ENCODE peak calls at places on chromosomes 6 and 20, in five cellular contexts. C is GM23338, H is endothelial cell of umbilical vein, N is hepatocyte, Y is neural progenitor cell. R is an unnamed sample. For H3K4me1 and H3K36me3, the result is how much of the 10 kb centered on the place peaks cover.

GRCh38 chr6:138662474-138662873 is 111.1 kb upstream of the CCDC28A start:
- DNase-seq in C (no peak), H (no peak), N (no peak), Y (no peak), R (no peak)

GRCh38 chr6:52306972-52307849 is 22.7 kb upstream of the MCM3 start:
- DNase-seq in C (peak), H (no peak), N (peak), Y (no peak), R (no peak)

GRCh38 chr20:38764563-38765355 is 16.5 kb downstream of the ACTR5 start:
- DNase-seq in C (no peak), H (peak), N (peak), Y (no peak), R (no peak)

GRCh38 chr20:47272893-47273590 is 83.5 kb downstream of the ZMYND8 start:
- DNase-seq in C (peak), H (peak), N (peak), Y (peak), R (peak)

GRCh38 chr20:64106435-64106961 is 867 bp downstream of the NPBWR2 start:
- DNase-seq in C (peak), H (no peak), N (no peak), Y (no peak), R (no peak)

GRCh38 chr6:18742406-18742805 is 355.3 kb downstream of the RNF144B start:
- DNase-seq in C (no peak), H (no peak), N (no peak), Y (no peak), R (no peak)

GRCh38 chr6:24430086-24430485 is 27.4 kb downstream of the MRS2 start:
- DNase-seq in C (no peak), H (no peak), N (no peak), Y (no peak), R (no peak)

GRCh38 chr6:127031511-127031910 is 87.0 kb upstream of the RSPO3 start:
- DNase-seq in C (no peak), H (no peak), N (no peak), Y (no peak), R (no peak)

GRCh38 chr20:33178726-33179125 is 10.8 kb downstream of the BPIFA2 start:
- DNase-seq in C (peak), H (no peak), N (peak), Y (peak), R (no peak)

GRCh38 chr6:135314543-135314942 is 133.4 kb downstream of the MYB start:
- DNase-seq in C (peak), H (no peak), N (no peak), Y (no peak), R (no peak)

GRCh38 chr6:105326216-105326615 is 76.7 kb downstream of the PREP start:
- DNase-seq in C (no peak), H (peak), N (no peak), Y (no peak), R (no peak)

GRCh38 chr6:30283761-30284160 is 43.0 kb upstream of the TRIM39 start:
- DNase-seq in C (peak), H (no peak), N (no peak), Y (no peak), R (no peak)

GRCh38 chr6:35154262-35154661 is 13.1 kb upstream of the TCP11 start:
- DNase-seq in C (no peak), H (no peak), N (no peak), Y (no peak), R (no peak)

GRCh38 chr6:17103715-17104114 is 1.9 kb downstream of the STMND1 start:
- DNase-seq in C (peak), H (no peak), N (no peak), Y (no peak), R (no peak)

GRCh38 chr6:39932386-39932785 is 1.9 kb downstream of the MOCS1 start:
- DNase-seq in C (no peak), H (no peak), N (no peak), Y (no peak), R (no peak)

GRCh38 chr6:52157301-52157930 is 28.8 kb upstream of the IL17A start:
- DNase-seq in C (no peak), H (peak), N (no peak), Y (no peak), R (no peak)

GRCh38 chr20:36313476-36313875 is 7.3 kb downstream of the DLGAP4 start:
- DNase-seq in C (no peak), H (no peak), N (no peak), Y (no peak), R (no peak)

GRCh38 chr20:14538433-14538832 is 201.0 kb upstream of the FLRT3 start:
- DNase-seq in C (no peak), H (no peak), N (no peak), Y (no peak), R (no peak)

GRCh38 chr20:36848078-36848660 is 27.8 kb upstream of the TLDC2 start:
- DNase-seq in C (no peak), H (peak), N (peak), Y (no peak), R (no peak)

GRCh38 chr6:167861424-167861823 is 34.7 kb downstream of the AFDN start:
- DNase-seq in C (no peak), H (no peak), N (no peak), Y (no peak), R (no peak)

GRCh38 chr6:160973311-160973710 is 18.3 kb upstream of the MAP3K4 start:
- DNase-seq in C (no peak), H (no peak), N (peak), Y (no peak), R (no peak)

GRCh38 chr6:124319410-124319809 is 515.7 kb downstream of the NKAIN2 start:
- DNase-seq in C (no peak), H (no peak), N (no peak), Y (no peak), R (no peak)

GRCh38 chr6:149414009-149414408 is 13.9 kb downstream of the SUMO4 start:
- DNase-seq in C (no peak), H (no peak), N (no peak), Y (no peak), R (no peak)

DNA sequence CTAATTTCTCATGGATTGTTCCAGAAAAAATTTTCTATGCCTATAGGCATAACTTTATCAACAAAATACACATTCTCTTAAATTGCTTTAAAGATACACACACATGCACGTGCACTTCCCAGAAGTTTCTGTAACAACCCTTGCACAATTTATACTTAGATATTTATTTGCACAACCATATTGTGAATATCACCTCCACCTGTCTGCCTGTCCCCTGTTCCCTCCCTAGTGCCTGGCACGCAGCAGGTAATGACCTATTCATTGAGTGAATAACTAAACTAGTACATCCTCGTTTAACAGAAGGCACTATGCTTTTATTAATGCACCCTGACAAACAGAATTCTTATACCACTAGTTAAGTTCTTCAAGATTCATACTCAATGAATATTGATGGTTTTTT is 198.9 kb downstream of the BCAS1 start:
- DNase-seq in C (no peak), H (no peak), N (no peak), Y (no peak), R (no peak)
- H3K4me1 ChIP-seq in C (half or more), H (under half), N (under half), Y (half or more), R (half or more)

GRCh38 chr20:18055261-18055660 is 2.5 kb downstream of the OVOL2 start:
- DNase-seq in C (peak), H (no peak), N (no peak), Y (no peak), R (no peak)

GRCh38 chr20:18057106-18057993 is at the start of gene OVOL2:
- DNase-seq in C (peak), H (no peak), N (peak), Y (peak), R (no peak)

GRCh38 chr20:18057994-18058349 is 256 bp upstream of the OVOL2 start:
- DNase-seq in C (no peak), H (no peak), N (no peak), Y (peak), R (no peak)

GRCh38 chr20:18058661-18059467 is 1.1 kb upstream of the OVOL2 start:
- DNase-seq in C (peak), H (no peak), N (peak), Y (peak), R (no peak)

GRCh38 chr20:18056174-18057105 is 1.3 kb downstream of the OVOL2 start:
- DNase-seq in C (peak), H (no peak), N (peak), Y (peak), R (no peak)
- TF ChIP-seq EZH2 in C (peak), H (peak), N (peak), Y (peak), R (no peak)

GRCh38 chr20:43711098-43711654 is 15.6 kb downstream of the GTSF1L start:
- DNase-seq in C (no peak), H (no peak), N (no peak), Y (no peak), R (no peak)
- H3K36me3 ChIP-seq in C (under half), H (under half), N (under half), Y (under half), R (half or more)

GRCh38 chr6:111589366-111589765 is 16.3 kb downstream of the TRAF3IP2 start:
- DNase-seq in C (no peak), H (peak), N (no peak), Y (no peak), R (no peak)
- H3K4me1 ChIP-seq in C (under half), H (under half), N (half or more), Y (under half), R (under half)

GRCh38 chr20:46102940-46103339 is 13.2 kb upstream of the NCOA5 start:
- DNase-seq in C (no peak), H (no peak), N (no peak), Y (no peak), R (no peak)

GRCh38 chr20:46101957-46102356 is 12.2 kb upstream of the NCOA5 start:
- DNase-seq in C (no peak), H (no peak), N (no peak), Y (no peak), R (no peak)

GRCh38 chr20:46104262-46104661 is 13.9 kb upstream of the CD40 start:
- DNase-seq in C (no peak), H (no peak), N (no peak), Y (no peak), R (no peak)

GRCh38 chr20:46099491-46100287 is 9.9 kb upstream of the NCOA5 start:
- DNase-seq in C (peak), H (peak), N (no peak), Y (peak), R (no peak)
- TF ChIP-seq EZH2 in C (no peak), H (peak), N (peak), Y (peak), R (no peak)

GRCh38 chr20:56383334-56383733 is 8.7 kb downstream of the AURKA start:
- DNase-seq in C (no peak), H (no peak), N (no peak), Y (no peak), R (no peak)
- H3K36me3 ChIP-seq in C (half or more), H (under half), N (under half), Y (under half), R (half or more)

GRCh38 chr6:112881027-112881426 is 533.9 kb downstream of the RFPL4B start:
- DNase-seq in C (no peak), H (no peak), N (peak), Y (peak), R (no peak)

GRCh38 chr6:112877134-112878100 is 530.3 kb downstream of the RFPL4B start:
- DNase-seq in C (peak), H (peak), N (no peak), Y (peak), R (no peak)

GRCh38 chr6:112882381-112882780 is 535.3 kb downstream of the RFPL4B start:
- DNase-seq in C (no peak), H (peak), N (no peak), Y (no peak), R (no peak)

GRCh38 chr6:112881828-112882227 is 534.7 kb downstream of the RFPL4B start:
- DNase-seq in C (no peak), H (no peak), N (no peak), Y (no peak), R (no peak)

GRCh38 chr6:112879920-112880413 is 532.8 kb downstream of the RFPL4B start:
- DNase-seq in C (peak), H (no peak), N (peak), Y (peak), R (no peak)
- H3K4me1 ChIP-seq in C (under half), H (under half), N (under half), Y (under half), R (under half)

DNA sequence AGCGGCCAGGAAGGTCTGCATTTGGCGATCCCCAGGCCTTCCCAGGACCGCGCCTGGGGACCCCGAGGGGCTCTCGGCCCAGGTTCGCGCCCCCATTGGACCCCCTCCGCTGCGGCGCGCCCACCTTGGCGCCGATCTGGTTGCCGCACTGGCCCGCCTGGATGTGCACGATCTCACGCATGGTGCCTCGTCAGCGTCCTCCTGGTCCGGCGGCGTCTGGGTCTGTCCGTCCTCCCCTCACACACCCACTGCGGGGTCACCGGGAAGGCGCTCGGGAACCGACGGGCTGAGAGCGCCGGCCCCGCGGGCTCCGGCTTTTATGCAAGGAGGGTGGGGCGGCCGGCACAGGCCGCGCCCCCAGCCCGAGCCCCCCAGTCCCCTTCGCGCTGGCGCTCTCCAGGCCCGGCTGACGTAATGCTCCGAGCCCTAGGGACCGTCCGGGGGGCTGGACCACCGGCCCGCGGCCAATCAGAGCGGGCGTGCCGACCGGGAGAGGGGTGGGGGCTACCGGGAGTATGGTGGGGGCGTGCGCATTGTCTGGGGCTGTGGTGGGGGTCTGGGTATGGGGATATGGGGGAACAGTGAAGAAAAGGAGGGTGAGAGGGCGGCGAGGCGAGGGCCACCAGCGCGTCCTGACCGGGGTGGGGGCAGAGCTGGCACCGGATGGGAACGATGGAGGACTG is at the start of gene TUBB2B:
- DNase-seq in C (peak), H (peak), N (peak), Y (peak), R (no peak)
- TF ChIP-seq EZH2 in C (no peak), H (no peak), N (no peak), Y (no peak), R (no peak)